ENCODE peak calls at places on chromosomes 13 and 19, in eight cellular contexts. C, V, U, D, K, S, L and T are unnamed samples.

GRCh38 chr19:35381926-35382325 is 11.1 kb downstream of the GPR42 start:
- DNase-seq in U (no peak), S (no peak), K (no peak), C (no peak), V (no peak), D (no peak), L (no peak), T (no peak)

GRCh38 chr13:95020298-95020987 is 280.8 kb downstream of the ABCC4 start:
- DNase-seq in V (no peak), D (no peak), U (no peak), S (no peak), C (no peak), L (peak), K (no peak), T (no peak)

GRCh38 chr19:47608074-47608907 is 643 bp upstream of the BICRA start:
- DNase-seq in S (peak), L (peak), C (peak), U (peak), D (peak), K (peak), V (peak), T (peak)

GRCh38 chr19:3968556-3969434 is 2.1 kb downstream of the DAPK3 start:
- DNase-seq in D (peak), L (peak), C (peak), U (no peak), V (no peak), K (peak), S (peak), T (peak)

GRCh38 chr13:67372868-67373464 is 142.8 kb upstream of the PCDH9 start:
- DNase-seq in L (no peak), V (no peak), K (no peak), U (no peak), D (no peak), S (no peak), C (no peak), T (no peak)

GRCh38 chr13:114065141-114065925 is 67.1 kb downstream of the RASA3 start:
- DNase-seq in U (peak), S (peak), K (peak), C (peak), V (peak), L (peak), D (peak), T (peak)

GRCh38 chr19:55255618-55256423 is 3.0 kb downstream of the PPP6R1 start:
- DNase-seq in U (peak), K (peak), L (peak), V (no peak), S (no peak), D (no peak), C (no peak), T (no peak)

GRCh38 chr13:75365724-75366173 is 116.2 kb downstream of the TBC1D4 start:
- DNase-seq in C (no peak), L (peak), D (no peak), S (no peak), K (peak), U (no peak), V (peak), T (no peak)

GRCh38 chr19:6210091-6210490 is 69.7 kb downstream of the MLLT1 start:
- DNase-seq in V (no peak), C (no peak), D (no peak), L (no peak), S (no peak), K (no peak), U (no peak), T (no peak)

GRCh38 chr13:29925457-29925856 is 75.0 kb upstream of the UBL3 start:
- DNase-seq in V (no peak), U (peak), S (peak), D (peak), C (peak), K (peak), L (peak), T (no peak)

GRCh38 chr13:66635526-66635925 is 594.6 kb downstream of the PCDH9 start:
- DNase-seq in L (peak), K (no peak), S (no peak), V (no peak), C (no peak), U (no peak), D (no peak), T (no peak)

GRCh38 chr13:102405499-102406079 is 3.7 kb upstream of the FGF14 start:
- DNase-seq in U (no peak), D (no peak), S (no peak), C (no peak), K (peak), L (peak), V (no peak), T (no peak)

GRCh38 chr13:98523455-98524102 is 53.3 kb downstream of the STK24 start:
- DNase-seq in V (no peak), D (no peak), L (no peak), K (peak), C (no peak), U (no peak), S (no peak), T (no peak)

GRCh38 chr19:10991076-10991475 is 30.2 kb downstream of the SMARCA4 start:
- DNase-seq in S (no peak), U (no peak), K (no peak), L (no peak), D (no peak), V (no peak), C (no peak), T (no peak)

GRCh38 chr13:50386527-50387123 is 371.4 kb downstream of the KCNRG start:
- DNase-seq in L (peak), U (no peak), V (no peak), C (no peak), S (no peak), D (peak), K (no peak), T (no peak)

GRCh38 chr19:1274852-1275259 is 474 bp upstream of the FAM174C start:
- DNase-seq in K (no peak), U (peak), D (no peak), C (peak), S (no peak), L (no peak), V (no peak), T (no peak)

GRCh38 chr19:6216996-6217751 is 62.6 kb downstream of the MLLT1 start:
- DNase-seq in D (peak), K (no peak), C (peak), S (no peak), V (no peak), L (peak), U (no peak), T (no peak)

GRCh38 chr19:48244289-48244688 is 11.4 kb downstream of the CARD8 start:
- DNase-seq in L (peak), S (no peak), C (no peak), V (no peak), D (no peak), K (peak), U (peak), T (no peak)

GRCh38 chr19:10009714-10010224 is 535 bp downstream of the COL5A3 start:
- DNase-seq in L (peak), K (no peak), D (no peak), V (no peak), S (no peak), U (no peak), C (no peak), T (no peak)

GRCh38 chr19:51025809-51026553 is 435 bp downstream of the KLK11 start:
- DNase-seq in D (no peak), U (no peak), K (no peak), C (no peak), S (no peak), V (no peak), L (no peak), T (no peak)

GRCh38 chr13:57018915-57019314 is 121.8 kb upstream of the PRR20A start:
- DNase-seq in C (no peak), K (no peak), L (no peak), V (no peak), S (no peak), U (no peak), D (no peak), T (no peak)
- TF ChIP-seq CTCF in C (no peak), K (no peak), L (no peak), V (no peak), S (no peak), U (no peak), D (no peak), T (no peak)

DNA sequence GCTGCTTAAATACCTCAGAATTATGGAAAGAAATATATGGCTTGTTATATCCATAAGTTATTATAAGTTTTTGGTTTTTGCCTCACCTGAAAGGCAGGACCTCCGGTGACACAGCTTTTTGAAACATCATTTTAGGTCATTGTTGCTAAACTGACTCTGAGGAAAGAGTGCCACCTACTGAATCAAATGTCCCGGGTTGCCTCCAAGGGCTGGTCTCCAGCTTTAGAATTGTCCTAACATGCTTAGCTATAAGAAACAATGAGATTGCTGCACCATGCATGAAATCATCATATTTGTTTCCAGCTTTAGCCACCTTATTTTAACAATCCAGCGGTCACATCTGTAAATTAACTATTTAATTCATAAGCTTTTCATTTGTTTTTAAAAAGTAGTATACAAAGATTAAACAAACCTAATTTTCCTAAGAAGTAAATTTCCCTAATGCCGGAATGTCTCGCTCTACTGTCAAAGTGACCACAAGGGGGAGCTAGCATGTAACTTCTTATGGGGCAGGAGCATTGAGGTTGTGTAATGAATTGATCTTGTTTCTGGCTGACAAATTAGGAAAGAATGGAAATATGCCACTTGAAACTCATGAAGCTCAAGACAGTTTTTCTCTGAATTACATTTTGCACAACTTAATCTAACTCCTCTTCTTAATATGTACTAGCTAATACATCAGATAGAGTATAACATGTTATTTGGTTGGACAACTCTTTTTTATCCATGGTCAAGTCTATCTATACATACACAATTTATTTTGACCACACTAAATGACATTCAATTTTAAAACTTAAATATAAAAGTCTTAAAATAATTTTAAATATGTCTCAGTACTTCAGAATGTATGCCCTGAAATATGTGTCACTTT is 6.7 kb upstream of the PCDH17 start:
- DNase-seq in L (peak), S (no peak), D (no peak), U (peak), K (peak), V (no peak), C (no peak), T (no peak)
- TF ChIP-seq CTCF in L (peak), S (peak), D (peak), U (peak), K (peak), V (peak), C (peak), T (peak)

GRCh38 chr13:27423333-27423732 is 1.1 kb upstream of the GTF3A start:
- DNase-seq in D (no peak), L (no peak), S (no peak), U (no peak), C (no peak), V (no peak), K (no peak), T (no peak)

GRCh38 chr13:27424246-27425150 is at the start of gene GTF3A:
- DNase-seq in U (peak), L (peak), V (peak), D (peak), C (peak), K (peak), S (peak), T (peak)

GRCh38 chr13:27415116-27415515 is 9.3 kb upstream of the GTF3A start:
- DNase-seq in L (no peak), K (no peak), D (no peak), C (no peak), V (no peak), U (no peak), S (no peak), T (no peak)

GRCh38 chr13:27421101-27421881 is 3.1 kb upstream of the GTF3A start:
- DNase-seq in C (no peak), D (no peak), K (no peak), V (no peak), S (no peak), L (no peak), U (no peak), T (no peak)

GRCh38 chr13:27419333-27419732 is 5.1 kb upstream of the GTF3A start:
- DNase-seq in V (no peak), S (no peak), L (no peak), U (no peak), K (no peak), D (no peak), C (no peak), T (no peak)
- TF ChIP-seq CTCF in V (no peak), S (no peak), L (no peak), U (no peak), K (no peak), D (no peak), C (no peak), T (no peak)

GRCh38 chr13:84131249-84131648 is 249.0 kb upstream of the SLITRK1 start:
- DNase-seq in C (no peak), K (no peak), U (no peak), V (no peak), L (no peak), D (no peak), S (no peak), T (no peak)

GRCh38 chr13:84136582-84136981 is 254.3 kb upstream of the SLITRK1 start:
- DNase-seq in L (no peak), K (peak), U (no peak), D (no peak), S (no peak), C (no peak), V (no peak), T (no peak)

GRCh38 chr13:84130739-84131138 is 248.5 kb upstream of the SLITRK1 start:
- DNase-seq in C (no peak), S (no peak), K (no peak), U (no peak), L (no peak), D (no peak), V (no peak), T (no peak)

GRCh38 chr13:84137292-84137691 is 255.0 kb upstream of the SLITRK1 start:
- DNase-seq in V (no peak), S (no peak), K (peak), U (no peak), C (no peak), L (no peak), D (no peak), T (no peak)

GRCh38 chr13:84132491-84132890 is 250.2 kb upstream of the SLITRK1 start:
- DNase-seq in S (no peak), C (no peak), K (no peak), D (no peak), L (no peak), V (no peak), U (no peak), T (no peak)
- TF ChIP-seq CTCF in S (no peak), C (no peak), K (no peak), D (no peak), L (no peak), V (no peak), U (no peak), T (no peak)

GRCh38 chr13:44906758-44907157 is 82.5 kb downstream of the NUFIP1 start:
- DNase-seq in S (no peak), K (no peak), U (no peak), V (no peak), D (peak), C (peak), L (peak), T (no peak)
- TF ChIP-seq CTCF in S (no peak), K (no peak), U (no peak), V (no peak), D (no peak), C (no peak), L (no peak), T (no peak)